ENCODE peak calls at places on chromosomes 5 and 9, in ten cellular contexts. One of them, this sample, is unnamed.

GRCh38 chr9:35079041-35079425 is 709 bp downstream of the FANCG start:
- DNase-seq in NCI-H1417: peak
- DNase-seq in CD4-positive, alpha-beta T cell: no peak
- DNase-seq in dorsolateral prefrontal cortex: no peak
- DNase-seq in cardiac muscle cell: no peak
- DNase-seq in ureter: no peak
- DNase-seq in brain microvascular endothelial cell: no peak
- DNase-seq in stimulated activated CD4-positive, alpha-beta T cell treated with anti-CD3 and anti-CD28 coated beads, Interleukin-2, amount 100 ng/mL, for 24 hours: no peak
- DNase-seq in kidney glomerular epithelial cell: no peak
- DNase-seq in effector memory CD4-positive, alpha-beta T cell: no peak
- DNase-seq in this sample: no peak

GRCh38 chr5:108295588-108296368 is 86.1 kb downstream of the FBXL17 start:
- DNase-seq in ureter: no peak
- DNase-seq in effector memory CD4-positive, alpha-beta T cell: no peak
- DNase-seq in kidney glomerular epithelial cell: peak
- DNase-seq in cardiac muscle cell: no peak
- DNase-seq in dorsolateral prefrontal cortex: no peak
- DNase-seq in brain microvascular endothelial cell: no peak
- DNase-seq in stimulated activated CD4-positive, alpha-beta T cell treated with anti-CD3 and anti-CD28 coated beads, Interleukin-2, amount 100 ng/mL, for 24 hours: no peak
- DNase-seq in CD4-positive, alpha-beta T cell: no peak
- DNase-seq in NCI-H1417: peak
- DNase-seq in this sample: no peak

GRCh38 chr9:115593587-115594091 is 475.7 kb upstream of the TNC start:
- DNase-seq in dorsolateral prefrontal cortex: no peak
- DNase-seq in kidney glomerular epithelial cell: peak
- DNase-seq in CD4-positive, alpha-beta T cell: no peak
- DNase-seq in ureter: no peak
- DNase-seq in cardiac muscle cell: peak
- DNase-seq in NCI-H1417: peak
- DNase-seq in brain microvascular endothelial cell: peak
- DNase-seq in stimulated activated CD4-positive, alpha-beta T cell treated with anti-CD3 and anti-CD28 coated beads, Interleukin-2, amount 100 ng/mL, for 24 hours: no peak
- DNase-seq in effector memory CD4-positive, alpha-beta T cell: no peak
- DNase-seq in this sample: no peak

GRCh38 chr5:5183192-5183699 is 43.1 kb downstream of the ADAMTS16 start:
- DNase-seq in ureter: no peak
- DNase-seq in stimulated activated CD4-positive, alpha-beta T cell treated with anti-CD3 and anti-CD28 coated beads, Interleukin-2, amount 100 ng/mL, for 24 hours: no peak
- DNase-seq in brain microvascular endothelial cell: no peak
- DNase-seq in dorsolateral prefrontal cortex: no peak
- DNase-seq in effector memory CD4-positive, alpha-beta T cell: no peak
- DNase-seq in kidney glomerular epithelial cell: no peak
- DNase-seq in cardiac muscle cell: peak
- DNase-seq in CD4-positive, alpha-beta T cell: no peak
- DNase-seq in NCI-H1417: no peak
- DNase-seq in this sample: no peak

GRCh38 chr5:73336366-73336765 is 112.2 kb downstream of the FOXD1 start:
- DNase-seq in stimulated activated CD4-positive, alpha-beta T cell treated with anti-CD3 and anti-CD28 coated beads, Interleukin-2, amount 100 ng/mL, for 24 hours: no peak
- DNase-seq in NCI-H1417: no peak
- DNase-seq in effector memory CD4-positive, alpha-beta T cell: no peak
- DNase-seq in ureter: no peak
- DNase-seq in CD4-positive, alpha-beta T cell: no peak
- DNase-seq in brain microvascular endothelial cell: no peak
- DNase-seq in dorsolateral prefrontal cortex: no peak
- DNase-seq in kidney glomerular epithelial cell: peak
- DNase-seq in cardiac muscle cell: no peak
- DNase-seq in this sample: no peak

GRCh38 chr9:115234094-115234493 is 116.1 kb upstream of the TNC start:
- DNase-seq in effector memory CD4-positive, alpha-beta T cell: no peak
- DNase-seq in NCI-H1417: no peak
- DNase-seq in ureter: no peak
- DNase-seq in kidney glomerular epithelial cell: peak
- DNase-seq in CD4-positive, alpha-beta T cell: no peak
- DNase-seq in cardiac muscle cell: no peak
- DNase-seq in brain microvascular endothelial cell: peak
- DNase-seq in dorsolateral prefrontal cortex: no peak
- DNase-seq in stimulated activated CD4-positive, alpha-beta T cell treated with anti-CD3 and anti-CD28 coated beads, Interleukin-2, amount 100 ng/mL, for 24 hours: no peak
- DNase-seq in this sample: no peak

GRCh38 chr9:112180387-112180881 is 5.3 kb upstream of the SUSD1 start:
- DNase-seq in effector memory CD4-positive, alpha-beta T cell: peak
- DNase-seq in stimulated activated CD4-positive, alpha-beta T cell treated with anti-CD3 and anti-CD28 coated beads, Interleukin-2, amount 100 ng/mL, for 24 hours: peak
- DNase-seq in NCI-H1417: no peak
- DNase-seq in kidney glomerular epithelial cell: peak
- DNase-seq in dorsolateral prefrontal cortex: no peak
- DNase-seq in ureter: no peak
- DNase-seq in CD4-positive, alpha-beta T cell: no peak
- DNase-seq in brain microvascular endothelial cell: no peak
- DNase-seq in cardiac muscle cell: no peak
- DNase-seq in this sample: peak

GRCh38 chr5:2750758-2751464 is 566 bp downstream of the IRX2 start:
- DNase-seq in dorsolateral prefrontal cortex: no peak
- DNase-seq in kidney glomerular epithelial cell: no peak
- DNase-seq in CD4-positive, alpha-beta T cell: no peak
- DNase-seq in ureter: no peak
- DNase-seq in effector memory CD4-positive, alpha-beta T cell: no peak
- DNase-seq in cardiac muscle cell: peak
- DNase-seq in brain microvascular endothelial cell: no peak
- DNase-seq in NCI-H1417: no peak
- DNase-seq in stimulated activated CD4-positive, alpha-beta T cell treated with anti-CD3 and anti-CD28 coated beads, Interleukin-2, amount 100 ng/mL, for 24 hours: no peak
- DNase-seq in this sample: no peak

GRCh38 chr5:115599502-115599901 is 2.8 kb downstream of the TICAM2 start:
- DNase-seq in CD4-positive, alpha-beta T cell: no peak
- DNase-seq in stimulated activated CD4-positive, alpha-beta T cell treated with anti-CD3 and anti-CD28 coated beads, Interleukin-2, amount 100 ng/mL, for 24 hours: no peak
- DNase-seq in effector memory CD4-positive, alpha-beta T cell: no peak
- DNase-seq in cardiac muscle cell: no peak
- DNase-seq in ureter: no peak
- DNase-seq in kidney glomerular epithelial cell: peak
- DNase-seq in brain microvascular endothelial cell: peak
- DNase-seq in NCI-H1417: no peak
- DNase-seq in dorsolateral prefrontal cortex: no peak
- DNase-seq in this sample: no peak

GRCh38 chr5:41346609-41347008 is 133.3 kb upstream of the C6 start:
- DNase-seq in kidney glomerular epithelial cell: no peak
- DNase-seq in ureter: no peak
- DNase-seq in NCI-H1417: peak
- DNase-seq in cardiac muscle cell: no peak
- DNase-seq in dorsolateral prefrontal cortex: no peak
- DNase-seq in stimulated activated CD4-positive, alpha-beta T cell treated with anti-CD3 and anti-CD28 coated beads, Interleukin-2, amount 100 ng/mL, for 24 hours: no peak
- DNase-seq in effector memory CD4-positive, alpha-beta T cell: no peak
- DNase-seq in CD4-positive, alpha-beta T cell: no peak
- DNase-seq in brain microvascular endothelial cell: no peak
- DNase-seq in this sample: no peak

GRCh38 chr9:13587581-13587980 is 308.1 kb upstream of the MPDZ start:
- DNase-seq in brain microvascular endothelial cell: no peak
- DNase-seq in NCI-H1417: peak
- DNase-seq in effector memory CD4-positive, alpha-beta T cell: no peak
- DNase-seq in stimulated activated CD4-positive, alpha-beta T cell treated with anti-CD3 and anti-CD28 coated beads, Interleukin-2, amount 100 ng/mL, for 24 hours: no peak
- DNase-seq in kidney glomerular epithelial cell: no peak
- DNase-seq in cardiac muscle cell: no peak
- DNase-seq in dorsolateral prefrontal cortex: peak
- DNase-seq in CD4-positive, alpha-beta T cell: no peak
- DNase-seq in ureter: no peak
- DNase-seq in this sample: no peak

GRCh38 chr9:3692606-3693005 is 166.8 kb upstream of the RFX3 start:
- DNase-seq in ureter: no peak
- DNase-seq in cardiac muscle cell: no peak
- DNase-seq in dorsolateral prefrontal cortex: no peak
- DNase-seq in NCI-H1417: no peak
- DNase-seq in kidney glomerular epithelial cell: no peak
- DNase-seq in effector memory CD4-positive, alpha-beta T cell: no peak
- DNase-seq in brain microvascular endothelial cell: no peak
- DNase-seq in stimulated activated CD4-positive, alpha-beta T cell treated with anti-CD3 and anti-CD28 coated beads, Interleukin-2, amount 100 ng/mL, for 24 hours: no peak
- DNase-seq in CD4-positive, alpha-beta T cell: no peak
- DNase-seq in this sample: no peak

GRCh38 chr5:157520911-157521703 is 54.5 kb downstream of the ADAM19 start:
- DNase-seq in NCI-H1417: no peak
- DNase-seq in brain microvascular endothelial cell: no peak
- DNase-seq in cardiac muscle cell: no peak
- DNase-seq in effector memory CD4-positive, alpha-beta T cell: no peak
- DNase-seq in CD4-positive, alpha-beta T cell: no peak
- DNase-seq in dorsolateral prefrontal cortex: no peak
- DNase-seq in ureter: peak
- DNase-seq in kidney glomerular epithelial cell: no peak
- DNase-seq in stimulated activated CD4-positive, alpha-beta T cell treated with anti-CD3 and anti-CD28 coated beads, Interleukin-2, amount 100 ng/mL, for 24 hours: no peak
- DNase-seq in this sample: no peak

GRCh38 chr9:83178717-83179116 is 115.8 kb upstream of the RASEF start:
- DNase-seq in cardiac muscle cell: no peak
- DNase-seq in effector memory CD4-positive, alpha-beta T cell: no peak
- DNase-seq in stimulated activated CD4-positive, alpha-beta T cell treated with anti-CD3 and anti-CD28 coated beads, Interleukin-2, amount 100 ng/mL, for 24 hours: no peak
- DNase-seq in kidney glomerular epithelial cell: no peak
- DNase-seq in brain microvascular endothelial cell: no peak
- DNase-seq in ureter: no peak
- DNase-seq in NCI-H1417: no peak
- DNase-seq in dorsolateral prefrontal cortex: no peak
- DNase-seq in CD4-positive, alpha-beta T cell: no peak
- DNase-seq in this sample: no peak

GRCh38 chr5:122163151-122164069 is 34.1 kb downstream of the ZNF474 start:
- DNase-seq in NCI-H1417: peak
- DNase-seq in effector memory CD4-positive, alpha-beta T cell: no peak
- DNase-seq in ureter: no peak
- DNase-seq in kidney glomerular epithelial cell: peak
- DNase-seq in dorsolateral prefrontal cortex: no peak
- DNase-seq in stimulated activated CD4-positive, alpha-beta T cell treated with anti-CD3 and anti-CD28 coated beads, Interleukin-2, amount 100 ng/mL, for 24 hours: no peak
- DNase-seq in CD4-positive, alpha-beta T cell: no peak
- DNase-seq in brain microvascular endothelial cell: peak
- DNase-seq in cardiac muscle cell: no peak
- DNase-seq in this sample: no peak

GRCh38 chr9:2307480-2307879 is 292.3 kb downstream of the SMARCA2 start:
- DNase-seq in cardiac muscle cell: no peak
- DNase-seq in kidney glomerular epithelial cell: no peak
- DNase-seq in brain microvascular endothelial cell: peak
- DNase-seq in dorsolateral prefrontal cortex: no peak
- DNase-seq in CD4-positive, alpha-beta T cell: no peak
- DNase-seq in stimulated activated CD4-positive, alpha-beta T cell treated with anti-CD3 and anti-CD28 coated beads, Interleukin-2, amount 100 ng/mL, for 24 hours: no peak
- DNase-seq in NCI-H1417: no peak
- DNase-seq in ureter: no peak
- DNase-seq in effector memory CD4-positive, alpha-beta T cell: no peak
- DNase-seq in this sample: no peak

GRCh38 chr5:168334161-168335094 is 43.0 kb downstream of the WWC1 start:
- DNase-seq in brain microvascular endothelial cell: peak
- DNase-seq in ureter: no peak
- DNase-seq in NCI-H1417: no peak
- DNase-seq in CD4-positive, alpha-beta T cell: no peak
- DNase-seq in kidney glomerular epithelial cell: peak
- DNase-seq in cardiac muscle cell: peak
- DNase-seq in dorsolateral prefrontal cortex: peak
- DNase-seq in effector memory CD4-positive, alpha-beta T cell: no peak
- DNase-seq in stimulated activated CD4-positive, alpha-beta T cell treated with anti-CD3 and anti-CD28 coated beads, Interleukin-2, amount 100 ng/mL, for 24 hours: no peak
- DNase-seq in this sample: no peak

GRCh38 chr9:100472268-100472667 is 681 bp upstream of the TMEFF1 start:
- DNase-seq in effector memory CD4-positive, alpha-beta T cell: no peak
- DNase-seq in stimulated activated CD4-positive, alpha-beta T cell treated with anti-CD3 and anti-CD28 coated beads, Interleukin-2, amount 100 ng/mL, for 24 hours: no peak
- DNase-seq in brain microvascular endothelial cell: no peak
- DNase-seq in dorsolateral prefrontal cortex: no peak
- DNase-seq in ureter: no peak
- DNase-seq in cardiac muscle cell: no peak
- DNase-seq in CD4-positive, alpha-beta T cell: no peak
- DNase-seq in NCI-H1417: no peak
- DNase-seq in kidney glomerular epithelial cell: no peak
- DNase-seq in this sample: no peak

GRCh38 chr5:134477462-134478245 is 47.8 kb upstream of the JADE2 start:
- DNase-seq in cardiac muscle cell: no peak
- DNase-seq in dorsolateral prefrontal cortex: no peak
- DNase-seq in NCI-H1417: no peak
- DNase-seq in CD4-positive, alpha-beta T cell: no peak
- DNase-seq in kidney glomerular epithelial cell: no peak
- DNase-seq in ureter: no peak
- DNase-seq in effector memory CD4-positive, alpha-beta T cell: no peak
- DNase-seq in stimulated activated CD4-positive, alpha-beta T cell treated with anti-CD3 and anti-CD28 coated beads, Interleukin-2, amount 100 ng/mL, for 24 hours: no peak
- DNase-seq in brain microvascular endothelial cell: peak
- DNase-seq in this sample: no peak

GRCh38 chr9:121122450-121123032 is 47.8 kb downstream of the CNTRL start:
- DNase-seq in stimulated activated CD4-positive, alpha-beta T cell treated with anti-CD3 and anti-CD28 coated beads, Interleukin-2, amount 100 ng/mL, for 24 hours: peak
- DNase-seq in kidney glomerular epithelial cell: no peak
- DNase-seq in NCI-H1417: no peak
- DNase-seq in CD4-positive, alpha-beta T cell: no peak
- DNase-seq in effector memory CD4-positive, alpha-beta T cell: no peak
- DNase-seq in cardiac muscle cell: no peak
- DNase-seq in ureter: no peak
- DNase-seq in brain microvascular endothelial cell: no peak
- DNase-seq in dorsolateral prefrontal cortex: no peak
- DNase-seq in this sample: no peak

GRCh38 chr5:116532762-116533525 is 41.7 kb downstream of the SEMA6A start:
- DNase-seq in dorsolateral prefrontal cortex: no peak
- DNase-seq in NCI-H1417: peak
- DNase-seq in CD4-positive, alpha-beta T cell: no peak
- DNase-seq in kidney glomerular epithelial cell: peak
- DNase-seq in ureter: no peak
- DNase-seq in cardiac muscle cell: no peak
- DNase-seq in brain microvascular endothelial cell: no peak
- DNase-seq in effector memory CD4-positive, alpha-beta T cell: no peak
- DNase-seq in stimulated activated CD4-positive, alpha-beta T cell treated with anti-CD3 and anti-CD28 coated beads, Interleukin-2, amount 100 ng/mL, for 24 hours: no peak
- DNase-seq in this sample: no peak

GRCh38 chr9:81266674-81267073 is 422.7 kb downstream of the TLE1 start:
- DNase-seq in stimulated activated CD4-positive, alpha-beta T cell treated with anti-CD3 and anti-CD28 coated beads, Interleukin-2, amount 100 ng/mL, for 24 hours: no peak
- DNase-seq in ureter: no peak
- DNase-seq in cardiac muscle cell: no peak
- DNase-seq in effector memory CD4-positive, alpha-beta T cell: no peak
- DNase-seq in dorsolateral prefrontal cortex: no peak
- DNase-seq in kidney glomerular epithelial cell: peak
- DNase-seq in brain microvascular endothelial cell: peak
- DNase-seq in CD4-positive, alpha-beta T cell: no peak
- DNase-seq in NCI-H1417: no peak
- DNase-seq in this sample: no peak

GRCh38 chr5:76545184-76545583 is 78.0 kb downstream of the F2RL2 start:
- DNase-seq in NCI-H1417: no peak
- DNase-seq in ureter: no peak
- DNase-seq in kidney glomerular epithelial cell: no peak
- DNase-seq in effector memory CD4-positive, alpha-beta T cell: no peak
- DNase-seq in CD4-positive, alpha-beta T cell: no peak
- DNase-seq in dorsolateral prefrontal cortex: no peak
- DNase-seq in stimulated activated CD4-positive, alpha-beta T cell treated with anti-CD3 and anti-CD28 coated beads, Interleukin-2, amount 100 ng/mL, for 24 hours: no peak
- DNase-seq in cardiac muscle cell: no peak
- DNase-seq in brain microvascular endothelial cell: no peak
- DNase-seq in this sample: no peak

GRCh38 chr5:102545175-102545574 is 46.4 kb upstream of the SLCO6A1 start:
- DNase-seq in ureter: no peak
- DNase-seq in kidney glomerular epithelial cell: no peak
- DNase-seq in dorsolateral prefrontal cortex: no peak
- DNase-seq in effector memory CD4-positive, alpha-beta T cell: no peak
- DNase-seq in cardiac muscle cell: peak
- DNase-seq in CD4-positive, alpha-beta T cell: no peak
- DNase-seq in NCI-H1417: no peak
- DNase-seq in brain microvascular endothelial cell: peak
- DNase-seq in stimulated activated CD4-positive, alpha-beta T cell treated with anti-CD3 and anti-CD28 coated beads, Interleukin-2, amount 100 ng/mL, for 24 hours: no peak
- DNase-seq in this sample: no peak

GRCh38 chr5:103224118-103224893 is 34.3 kb upstream of the MACIR start:
- DNase-seq in CD4-positive, alpha-beta T cell: peak
- DNase-seq in brain microvascular endothelial cell: peak
- DNase-seq in kidney glomerular epithelial cell: peak
- DNase-seq in dorsolateral prefrontal cortex: no peak
- DNase-seq in effector memory CD4-positive, alpha-beta T cell: peak
- DNase-seq in ureter: peak
- DNase-seq in cardiac muscle cell: peak
- DNase-seq in stimulated activated CD4-positive, alpha-beta T cell treated with anti-CD3 and anti-CD28 coated beads, Interleukin-2, amount 100 ng/mL, for 24 hours: peak
- DNase-seq in NCI-H1417: peak
- DNase-seq in this sample: peak

GRCh38 chr9:81717747-81718077 is 28.4 kb upstream of the TLE1 start:
- DNase-seq in CD4-positive, alpha-beta T cell: no peak
- DNase-seq in brain microvascular endothelial cell: no peak
- DNase-seq in cardiac muscle cell: no peak
- DNase-seq in kidney glomerular epithelial cell: no peak
- DNase-seq in effector memory CD4-positive, alpha-beta T cell: no peak
- DNase-seq in dorsolateral prefrontal cortex: no peak
- DNase-seq in ureter: no peak
- DNase-seq in NCI-H1417: peak
- DNase-seq in stimulated activated CD4-positive, alpha-beta T cell treated with anti-CD3 and anti-CD28 coated beads, Interleukin-2, amount 100 ng/mL, for 24 hours: no peak
- DNase-seq in this sample: no peak

GRCh38 chr9:123689701-123690428 is 240.1 kb downstream of the DENND1A start:
- DNase-seq in kidney glomerular epithelial cell: no peak
- DNase-seq in ureter: no peak
- DNase-seq in cardiac muscle cell: no peak
- DNase-seq in brain microvascular endothelial cell: no peak
- DNase-seq in CD4-positive, alpha-beta T cell: no peak
- DNase-seq in effector memory CD4-positive, alpha-beta T cell: no peak
- DNase-seq in dorsolateral prefrontal cortex: no peak
- DNase-seq in NCI-H1417: no peak
- DNase-seq in stimulated activated CD4-positive, alpha-beta T cell treated with anti-CD3 and anti-CD28 coated beads, Interleukin-2, amount 100 ng/mL, for 24 hours: no peak
- DNase-seq in this sample: no peak